ENCODE peak calls at places on chromosomes 12 and 14, in four cellular contexts. One of them, this sample, is unnamed.

GRCh38 chr14:99538275-99538674 is 57.1 kb downstream of the CCNK start:
- DNase-seq in prostate gland: no peak
- DNase-seq in A549: no peak
- DNase-seq in cardiac fibroblast: peak; percentile 25
- DNase-seq in this sample: no peak

GRCh38 chr12:104358353-104359003 is 54.9 kb downstream of the EID3 start:
- DNase-seq in prostate gland: peak; percentile 55
- DNase-seq in A549: peak; percentile 82
- DNase-seq in cardiac fibroblast: peak; percentile 73
- DNase-seq in this sample: peak; percentile 69

GRCh38 chr14:88208858-88209257 is 114.2 kb downstream of the KCNK10 start:
- DNase-seq in prostate gland: no peak
- DNase-seq in A549: no peak
- DNase-seq in cardiac fibroblast: no peak
- DNase-seq in this sample: no peak

GRCh38 chr14:103199141-103199540 is 75.9 kb downstream of the TNFAIP2 start:
- DNase-seq in prostate gland: no peak
- DNase-seq in A549: peak; percentile 42
- DNase-seq in cardiac fibroblast: peak; percentile 75
- DNase-seq in this sample: no peak

GRCh38 chr12:79547044-79547734 is 143.6 kb downstream of the PAWR start:
- DNase-seq in prostate gland: peak; percentile 35
- DNase-seq in A549: peak; percentile 93
- DNase-seq in cardiac fibroblast: peak; percentile 65
- DNase-seq in this sample: no peak

GRCh38 chr12:38904932-38905479 is 385 bp downstream of the CPNE8 start:
- DNase-seq in prostate gland: peak; percentile 69
- DNase-seq in A549: peak; percentile 94
- DNase-seq in cardiac fibroblast: peak; percentile 85
- DNase-seq in this sample: no peak

GRCh38 chr12:124381454-124382207 is 86.7 kb downstream of the RFLNA start:
- DNase-seq in prostate gland: peak; percentile 72
- DNase-seq in A549: peak; percentile 93
- DNase-seq in cardiac fibroblast: peak; percentile 92
- DNase-seq in this sample: peak; percentile 82

GRCh38 chr14:89504602-89505320 is 87.7 kb upstream of the FOXN3 start:
- DNase-seq in prostate gland: no peak
- DNase-seq in A549: no peak
- DNase-seq in cardiac fibroblast: no peak
- DNase-seq in this sample: no peak

GRCh38 chr12:113463746-113464743 is 7.6 kb downstream of the LHX5 start:
- DNase-seq in prostate gland: no peak
- DNase-seq in A549: peak; percentile 51
- DNase-seq in cardiac fibroblast: no peak
- DNase-seq in this sample: no peak

GRCh38 chr12:88575361-88575959 is 4.8 kb downstream of the KITLG start:
- DNase-seq in prostate gland: no peak
- DNase-seq in A549: no peak
- DNase-seq in cardiac fibroblast: no peak
- DNase-seq in this sample: no peak

GRCh38 chr14:52711666-52712065 is 4.7 kb downstream of the PSMC6 start:
- DNase-seq in prostate gland: no peak
- DNase-seq in A549: no peak
- DNase-seq in cardiac fibroblast: no peak
- DNase-seq in this sample: no peak

GRCh38 chr14:33393155-33393894 is 454.6 kb downstream of the NPAS3 start:
- DNase-seq in prostate gland: no peak
- DNase-seq in A549: no peak
- DNase-seq in cardiac fibroblast: peak; percentile 32
- DNase-seq in this sample: no peak

GRCh38 chr12:77965790-77966189 is 135.1 kb downstream of the NAV3 start:
- DNase-seq in prostate gland: no peak
- DNase-seq in A549: no peak
- DNase-seq in cardiac fibroblast: peak; percentile 31
- DNase-seq in this sample: no peak

GRCh38 chr14:65287264-65288131 is 125.0 kb upstream of the FUT8 start:
- DNase-seq in prostate gland: no peak
- DNase-seq in A549: no peak
- DNase-seq in cardiac fibroblast: no peak
- DNase-seq in this sample: no peak

GRCh38 chr12:11227373-11227772 is 40.6 kb upstream of the TAS2R42 start:
- DNase-seq in prostate gland: no peak
- DNase-seq in A549: no peak
- DNase-seq in cardiac fibroblast: no peak
- DNase-seq in this sample: no peak

GRCh38 chr14:94449930-94450329 is 2.7 kb downstream of the SERPINA11 start:
- DNase-seq in prostate gland: no peak
- DNase-seq in A549: no peak
- DNase-seq in cardiac fibroblast: no peak
- DNase-seq in this sample: no peak

GRCh38 chr14:24411468-24412454 is 13.0 kb downstream of the NYNRIN start:
- DNase-seq in prostate gland: no peak
- DNase-seq in A549: peak; percentile 66
- DNase-seq in cardiac fibroblast: peak; percentile 81
- DNase-seq in this sample: no peak

DNA sequence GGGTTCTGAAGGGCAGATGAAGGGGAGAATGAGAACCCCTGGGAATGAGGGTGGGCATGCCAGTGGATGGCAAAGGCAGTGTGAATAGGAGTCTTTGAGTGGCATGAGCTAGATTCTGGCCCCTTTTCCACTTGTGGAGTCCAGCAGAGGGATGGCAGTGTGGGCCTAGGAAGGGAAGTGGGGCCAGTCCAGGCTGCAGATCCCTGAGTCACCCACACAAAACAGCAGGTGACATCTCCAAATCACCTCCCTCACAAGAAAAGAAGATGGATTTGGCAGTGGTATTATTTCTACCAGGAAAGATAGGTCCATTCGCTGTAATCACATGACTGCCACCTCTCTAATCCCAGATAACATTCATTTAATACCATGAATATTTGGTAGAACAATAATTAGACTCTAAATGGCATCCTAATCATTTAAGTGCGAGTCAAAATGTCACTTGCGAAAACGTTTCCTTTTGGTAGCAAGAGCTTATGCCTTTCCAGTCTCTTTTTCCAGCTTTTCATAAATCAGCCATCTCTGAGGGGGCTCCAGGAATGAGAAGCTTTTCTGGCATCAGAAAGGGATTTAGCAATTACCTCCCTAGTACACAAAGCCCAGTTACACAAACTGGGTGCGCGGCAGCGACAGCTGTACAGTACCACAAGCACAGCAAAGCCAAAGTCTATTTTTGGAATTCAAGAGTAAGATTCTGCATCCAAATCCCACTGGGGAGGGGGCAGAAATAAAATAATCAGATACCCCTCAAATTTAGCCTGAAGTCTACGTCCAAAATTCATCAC is 151.1 kb downstream of the TTC7B start:
- DNase-seq in prostate gland: no peak
- DNase-seq in A549: no peak
- DNase-seq in cardiac fibroblast: peak; percentile 29
- DNase-seq in this sample: no peak
- H3K4me3 ChIP-seq in prostate gland: no peak overlapping the region
- H3K4me3 ChIP-seq in A549: no peak overlapping the region
- H3K4me3 ChIP-seq in cardiac fibroblast: no peak overlapping the region
- H3K4me3 ChIP-seq in this sample: no peak overlapping the region

GRCh38 chr12:47074757-47075156 is 4.7 kb upstream of the PCED1B start:
- DNase-seq in prostate gland: no peak
- DNase-seq in A549: no peak
- DNase-seq in cardiac fibroblast: no peak
- DNase-seq in this sample: no peak

GRCh38 chr12:47068539-47068938 is 10.9 kb upstream of the PCED1B start:
- DNase-seq in prostate gland: no peak
- DNase-seq in A549: no peak
- DNase-seq in cardiac fibroblast: no peak
- DNase-seq in this sample: no peak

GRCh38 chr12:47067778-47068431 is 11.5 kb upstream of the PCED1B start:
- DNase-seq in prostate gland: no peak
- DNase-seq in A549: no peak
- DNase-seq in cardiac fibroblast: no peak
- DNase-seq in this sample: no peak

GRCh38 chr12:47073951-47074350 is 5.5 kb upstream of the PCED1B start:
- DNase-seq in prostate gland: no peak
- DNase-seq in A549: peak; percentile 42
- DNase-seq in cardiac fibroblast: no peak
- DNase-seq in this sample: no peak

DNA sequence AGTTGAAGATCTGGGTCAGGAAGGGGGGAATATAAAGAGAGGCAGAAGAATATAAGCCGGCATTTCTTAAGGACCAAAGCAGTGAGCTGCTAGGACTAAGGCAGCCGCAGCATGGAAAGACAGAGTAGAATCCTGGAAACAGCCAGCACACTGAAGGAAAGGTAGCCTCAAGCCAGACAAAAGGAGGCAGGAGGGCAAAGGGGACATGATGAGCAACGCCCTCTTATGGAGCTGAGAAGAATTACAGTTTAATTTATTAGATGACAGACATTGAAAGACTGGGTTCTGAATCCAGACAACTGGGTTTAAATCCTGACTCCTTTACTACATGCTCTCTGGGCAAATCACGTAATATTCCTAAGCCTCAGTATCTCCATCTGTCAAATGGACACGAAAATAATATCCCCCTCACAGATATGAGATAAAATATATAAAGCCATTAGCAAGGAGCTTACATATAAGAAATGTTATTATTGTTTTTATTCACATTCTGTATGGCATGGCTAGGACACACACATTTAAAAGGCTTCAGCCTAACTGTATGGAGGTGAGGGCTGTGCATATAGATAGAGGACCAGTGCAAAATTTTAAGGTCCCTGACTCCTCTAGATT is 8.1 kb upstream of the PCED1B start:
- DNase-seq in prostate gland: no peak
- DNase-seq in A549: peak; percentile 72
- DNase-seq in cardiac fibroblast: no peak
- DNase-seq in this sample: no peak
- TF ChIP-seq CTCF in prostate gland: no peak
- TF ChIP-seq CTCF in A549: peak; percentile 62
- TF ChIP-seq CTCF in cardiac fibroblast: peak; percentile 49
- TF ChIP-seq CTCF in this sample: peak; percentile 47

DNA sequence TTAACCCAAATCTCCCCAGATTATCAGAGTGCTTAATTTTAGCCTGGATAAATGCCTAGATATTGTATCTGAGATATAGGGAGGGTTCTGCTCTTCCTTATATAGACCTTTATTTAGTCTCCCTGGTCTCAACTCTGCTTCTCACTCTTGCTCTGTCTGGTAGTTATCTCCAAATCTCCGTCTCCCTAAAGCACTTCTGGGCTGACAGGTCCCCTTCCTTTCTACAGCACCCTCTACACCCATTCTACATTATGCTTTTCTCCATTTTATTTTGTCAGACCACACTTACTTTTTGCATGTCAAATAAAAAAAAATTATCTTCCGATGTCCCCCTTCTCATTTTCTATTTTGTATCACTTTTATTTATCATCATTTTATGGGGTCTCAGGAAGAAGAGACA is 2.0 kb upstream of the ERC1 start:
- DNase-seq in prostate gland: no peak
- DNase-seq in A549: no peak
- DNase-seq in cardiac fibroblast: no peak
- DNase-seq in this sample: no peak
- H3K4me3 ChIP-seq in prostate gland: no peak overlapping the region
- H3K4me3 ChIP-seq in A549: peak overlapping the region; percentile 93
- H3K4me3 ChIP-seq in cardiac fibroblast: no peak overlapping the region
- H3K4me3 ChIP-seq in this sample: no peak overlapping the region

GRCh38 chr12:54762390-54762789 is 91.9 kb upstream of the MUCL1 start:
- DNase-seq in prostate gland: peak; percentile 59
- DNase-seq in A549: no peak
- DNase-seq in cardiac fibroblast: no peak
- DNase-seq in this sample: peak; percentile 97
- TF ChIP-seq CTCF in prostate gland: no peak
- TF ChIP-seq CTCF in A549: no peak
- TF ChIP-seq CTCF in cardiac fibroblast: no peak
- TF ChIP-seq CTCF in this sample: no peak

DNA sequence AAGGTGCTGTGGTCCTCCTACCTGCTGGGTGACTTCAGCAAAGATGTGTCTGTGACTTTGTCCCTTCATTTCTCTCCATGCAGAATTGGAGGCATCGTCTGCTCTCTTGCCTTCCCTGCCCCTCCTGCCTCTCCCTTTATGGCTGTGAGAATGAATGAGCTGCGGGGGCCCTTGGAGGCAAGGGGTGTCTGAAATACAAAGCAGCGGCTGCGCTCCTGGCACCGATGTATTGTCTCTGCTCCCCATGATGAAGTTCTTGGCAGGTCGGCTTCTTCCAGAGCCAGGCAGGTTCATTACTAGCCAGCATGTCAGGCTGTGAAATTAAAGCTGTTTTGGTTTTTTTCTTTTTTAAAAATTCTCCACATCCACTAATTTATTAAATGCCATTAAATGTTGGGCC is 194.5 kb downstream of the TSPAN9 start:
- DNase-seq in prostate gland: no peak
- DNase-seq in A549: no peak
- DNase-seq in cardiac fibroblast: no peak
- DNase-seq in this sample: no peak
- H3K4me3 ChIP-seq in prostate gland: no peak overlapping the region
- H3K4me3 ChIP-seq in A549: no peak overlapping the region
- H3K4me3 ChIP-seq in cardiac fibroblast: no peak overlapping the region
- H3K4me3 ChIP-seq in this sample: no peak overlapping the region

DNA sequence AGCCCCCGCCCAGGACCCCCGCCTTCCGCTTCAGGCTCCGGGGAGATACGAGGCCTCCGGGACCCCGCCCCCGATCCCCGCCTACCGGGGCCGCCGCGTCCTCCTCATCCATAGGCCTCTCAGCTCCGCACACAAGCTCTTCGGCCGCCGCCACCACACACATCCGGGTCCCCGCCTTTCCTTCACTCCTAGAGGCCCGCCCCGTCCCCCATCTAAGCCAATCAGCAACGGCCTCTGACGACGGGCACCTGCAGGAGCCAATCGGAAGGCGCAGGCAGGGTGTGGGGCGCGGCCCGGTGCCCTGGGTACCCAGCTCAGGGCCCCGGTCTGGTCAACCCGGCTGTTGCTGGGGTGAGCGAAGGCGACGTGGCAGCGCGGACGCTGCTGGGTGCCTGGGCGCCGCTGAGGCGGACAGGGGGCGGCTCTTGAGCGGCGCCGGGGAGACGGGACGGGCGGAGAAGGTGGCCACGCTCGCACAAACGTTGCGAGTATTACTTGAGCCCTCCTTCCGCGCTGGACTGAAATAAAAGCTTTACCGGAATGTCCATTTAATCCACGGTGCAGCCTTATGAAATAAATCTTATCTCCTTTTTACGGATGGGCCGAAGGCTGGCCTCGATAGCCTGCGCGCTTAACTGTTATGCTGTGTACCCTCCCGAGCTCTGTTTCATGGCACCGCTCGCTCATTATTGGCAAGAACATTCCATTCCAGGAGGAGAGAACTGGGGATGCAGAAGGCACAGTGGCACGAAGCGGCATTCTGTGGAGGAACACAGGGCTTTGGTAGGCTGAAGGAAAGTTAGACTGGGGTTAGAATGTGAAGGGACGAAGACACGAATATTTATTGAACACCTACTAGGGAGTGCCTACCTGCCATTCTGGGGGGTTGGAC is at the start of gene SPRYD3:
- DNase-seq in prostate gland: peak; percentile 98
- DNase-seq in A549: peak; percentile 99
- DNase-seq in cardiac fibroblast: peak; percentile 98
- DNase-seq in this sample: peak; percentile 81
- TF ChIP-seq CTCF in prostate gland: no peak
- TF ChIP-seq CTCF in A549: no peak
- TF ChIP-seq CTCF in cardiac fibroblast: no peak
- TF ChIP-seq CTCF in this sample: no peak